ENCODE peak calls at places on chromosomes 4 and X, in nine cellular contexts. K, I, U, R, L, F, X, N and O are unnamed samples.
A peak's percentile ranks its signal among the peaks of the same experiment; 100 is the strongest.

GRCh38 chrX:53441531-53442321 is 7.6 kb upstream of the HSD17B10 start:
- DNase-seq in K (peak; percentile 70), I (peak; percentile 91), U (peak; percentile 80), R (peak; percentile 90), L (peak; percentile 87), F (no peak), X (peak; percentile 94), N (peak; percentile 59), O (peak; percentile 81)

GRCh38 chr4:40908702-40909362 is 159.1 kb downstream of the NSUN7 start:
- DNase-seq in K (peak; percentile 49), I (peak; percentile 75), U (peak; percentile 86), R (peak; percentile 72), L (peak; percentile 65), F (no peak), X (no peak), N (peak; percentile 59), O (peak; percentile 63)

GRCh38 chr4:55284331-55284730 is 61.7 kb upstream of the SRD5A3 start:
- DNase-seq in K (no peak), I (no peak), U (no peak), R (no peak), L (no peak), F (no peak), X (no peak), N (no peak), O (no peak)

GRCh38 chr4:106255195-106255594 is 60.8 kb downstream of the TBCK start:
- DNase-seq in K (no peak), I (no peak), U (no peak), R (no peak), L (no peak), F (no peak), X (peak; percentile 46), N (no peak), O (no peak)

GRCh38 chr4:153283260-153283659 is 61.2 kb upstream of the MND1 start:
- DNase-seq in K (no peak), I (no peak), U (no peak), R (no peak), L (no peak), F (no peak), X (no peak), N (no peak), O (no peak)

GRCh38 chr4:3287271-3287971 is 5.4 kb upstream of the RGS12 start:
- DNase-seq in K (no peak), I (no peak), U (no peak), R (no peak), L (no peak), F (no peak), X (no peak), N (peak; percentile 6), O (no peak)

GRCh38 chr4:105937759-105938158 is 42.5 kb downstream of the NPNT start:
- DNase-seq in K (no peak), I (no peak), U (no peak), R (no peak), L (no peak), F (no peak), X (no peak), N (no peak), O (no peak)

GRCh38 chr4:105933083-105933482 is 37.8 kb downstream of the NPNT start:
- DNase-seq in K (no peak), I (no peak), U (no peak), R (no peak), L (no peak), F (no peak), X (no peak), N (no peak), O (no peak)

GRCh38 chrX:104309169-104309568 is 54.4 kb upstream of the ESX1 start:
- DNase-seq in K (no peak), I (no peak), U (no peak), R (no peak), L (no peak), F (no peak), X (no peak), N (no peak), O (no peak)

GRCh38 chr4:153792007-153792892 is 3.4 kb upstream of the SFRP2 start:
- DNase-seq in K (no peak), I (no peak), U (peak; percentile 81), R (peak; percentile 48), L (peak; percentile 49), F (no peak), X (peak; percentile 87), N (peak; percentile 62), O (no peak)

DNA sequence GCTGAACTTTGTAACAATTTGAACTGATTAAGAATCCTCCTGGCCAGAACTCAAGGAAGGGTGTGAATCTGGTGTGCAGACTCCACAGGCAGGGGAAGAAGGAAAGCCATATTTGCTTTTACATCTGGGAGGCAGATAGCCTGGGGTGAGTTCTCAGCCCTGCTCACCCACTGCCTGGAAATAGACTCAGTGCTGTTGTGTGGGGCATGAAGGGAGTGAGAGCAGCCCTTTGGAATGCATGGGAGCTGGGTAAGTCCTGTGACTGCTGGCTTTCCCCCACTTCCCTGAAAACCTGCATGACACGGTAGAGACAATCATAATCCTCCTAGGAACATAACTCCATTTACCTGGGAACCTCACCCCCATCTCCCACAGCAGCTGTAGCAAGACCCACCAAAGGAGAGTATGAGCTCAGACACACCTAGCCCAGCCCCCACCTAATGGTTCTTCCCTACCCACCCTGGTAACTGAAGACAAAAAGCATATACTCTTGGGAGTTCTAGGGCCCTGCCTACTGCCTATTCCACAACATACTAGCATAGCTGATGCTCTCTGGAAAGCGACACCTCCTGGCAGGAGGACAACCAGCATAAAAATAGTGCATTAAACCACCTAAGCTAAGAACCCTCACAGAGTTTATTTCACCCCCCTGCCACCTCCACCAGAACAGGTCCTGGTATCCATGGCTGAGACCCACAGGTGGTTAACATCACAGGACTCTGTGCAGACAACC is 59.3 kb upstream of the UBQLN2 start:
- DNase-seq in K (no peak), I (no peak), U (peak; percentile 56), R (no peak), L (no peak), F (no peak), X (no peak), N (no peak), O (no peak)
- H3K27ac ChIP-seq in K (no peak overlapping the region), I (no peak overlapping the region), U (peak overlapping the region; percentile 27), R (no peak overlapping the region), L (no peak overlapping the region), F (no peak overlapping the region), X (no peak overlapping the region), N (no peak overlapping the region), O (no peak overlapping the region)

GRCh38 chrX:10085223-10085622 is 71.6 kb upstream of the CLCN4 start:
- DNase-seq in K (peak; percentile 32), I (no peak), U (peak; percentile 19), R (no peak), L (no peak), F (no peak), X (no peak), N (no peak), O (no peak)
- H3K4me3 ChIP-seq in K (no peak overlapping the region), I (no peak overlapping the region), U (no peak overlapping the region), R (no peak overlapping the region), L (no peak overlapping the region), F (no peak overlapping the region), X (no peak overlapping the region), N (no peak overlapping the region), O (no peak overlapping the region)

DNA sequence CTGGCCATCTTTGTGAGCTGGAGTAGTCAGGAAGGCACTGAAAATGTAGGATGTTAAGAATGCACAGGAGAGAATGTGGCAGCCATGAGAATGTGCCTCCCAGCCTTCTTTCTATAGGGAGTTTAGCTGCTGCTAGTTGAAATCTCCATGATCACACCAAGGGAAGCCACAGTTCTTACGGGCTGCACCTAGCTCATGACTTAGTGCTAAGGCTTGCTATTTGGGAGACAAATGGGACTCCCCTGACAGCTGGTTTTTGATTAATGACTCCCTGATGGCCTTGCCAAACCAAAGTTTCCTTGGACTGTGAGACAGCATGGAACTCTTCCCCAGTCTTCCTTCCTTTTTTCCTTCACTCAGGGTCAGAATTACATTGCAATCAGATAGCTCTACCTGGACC is 9.2 kb downstream of the CTSO start:
- DNase-seq in K (no peak), I (no peak), U (no peak), R (no peak), L (no peak), F (no peak), X (no peak), N (no peak), O (no peak)
- H3K27ac ChIP-seq in K (no peak overlapping the region), I (no peak overlapping the region), U (no peak overlapping the region), R (no peak overlapping the region), L (no peak overlapping the region), F (no peak overlapping the region), X (no peak overlapping the region), N (no peak overlapping the region), O (no peak overlapping the region)

GRCh38 chr4:107721436-107722090 is 1.5 kb upstream of the PAPSS1 start:
- DNase-seq in K (peak; percentile 25), I (no peak), U (no peak), R (no peak), L (peak; percentile 57), F (no peak), X (peak; percentile 81), N (no peak), O (peak; percentile 40)

GRCh38 chr4:107719211-107719926 is 665 bp downstream of the PAPSS1 start:
- DNase-seq in K (no peak), I (no peak), U (peak; percentile 66), R (no peak), L (no peak), F (no peak), X (no peak), N (no peak), O (no peak)

GRCh38 chr4:107719927-107720722 is at the start of gene PAPSS1:
- DNase-seq in K (peak; percentile 96), I (peak; percentile 64), U (peak; percentile 99), R (peak; percentile 99), L (peak; percentile 99), F (peak; percentile 82), X (peak; percentile 99), N (peak; percentile 97), O (peak; percentile 97)

GRCh38 chr4:107718351-107718965 is 1.6 kb downstream of the PAPSS1 start:
- DNase-seq in K (no peak), I (no peak), U (no peak), R (no peak), L (no peak), F (no peak), X (no peak), N (no peak), O (no peak)
- H3K4me3 ChIP-seq in K (no peak overlapping the region), I (peak overlapping the region; percentile 72), U (peak overlapping the region; percentile 89), R (no peak overlapping the region), L (peak overlapping the region; percentile 95), F (peak overlapping the region; percentile 95), X (no peak overlapping the region), N (no peak overlapping the region), O (no peak overlapping the region)

GRCh38 chr4:138951764-138952163 is 63.8 kb upstream of the NOCT start:
- DNase-seq in K (no peak), I (no peak), U (no peak), R (no peak), L (no peak), F (no peak), X (no peak), N (no peak), O (no peak)
- H3K27ac ChIP-seq in K (no peak overlapping the region), I (no peak overlapping the region), U (no peak overlapping the region), R (no peak overlapping the region), L (no peak overlapping the region), F (no peak overlapping the region), X (no peak overlapping the region), N (no peak overlapping the region), O (no peak overlapping the region)

DNA sequence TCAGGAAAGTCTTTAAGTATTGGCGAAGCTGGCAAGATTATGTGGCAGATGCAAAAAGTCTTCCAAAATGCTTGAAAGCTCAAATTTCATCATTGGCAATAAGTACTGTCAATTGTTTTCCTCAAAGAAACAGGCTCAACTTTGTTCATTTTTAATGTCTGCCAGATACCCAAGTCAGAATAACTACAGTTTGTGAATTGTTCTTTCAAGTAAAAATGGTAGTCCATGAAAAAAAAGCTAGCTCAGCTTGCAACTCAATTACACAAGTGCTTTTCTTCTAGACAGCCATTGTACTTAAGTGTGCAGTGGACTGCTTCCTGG is 70.5 kb downstream of the AFF1 start:
- DNase-seq in K (no peak), I (no peak), U (no peak), R (no peak), L (no peak), F (no peak), X (no peak), N (no peak), O (no peak)
- H3K4me3 ChIP-seq in K (peak overlapping the region; percentile 82), I (no peak overlapping the region), U (peak overlapping the region; percentile 92), R (no peak overlapping the region), L (peak overlapping the region; percentile 73), F (no peak overlapping the region), X (no peak overlapping the region), N (no peak overlapping the region), O (peak overlapping the region; percentile 79)